ENCODE peak calls at places on chromosomes 2 and 18, in eight cellular contexts. One of them, this sample, is unnamed.

GRCh38 chr2:238994876-238995275 is 147.0 kb downstream of the TWIST2 start:
- DNase-seq in H9: no peak
- DNase-seq in heart left ventricle: no peak
- DNase-seq in activated CD4-positive, alpha-beta T cell treated with anti-CD3 and anti-CD28 coated beads, Interleukin-2, amount 50 U/mL, for 48 hours: no peak
- DNase-seq in activated CD4-positive, alpha-beta memory T cell treated with anti-CD3 and anti-CD28 coated beads for 36 hours: no peak
- DNase-seq in progenitor cell of endocrine pancreas: no peak
- DNase-seq in T follicular helper cell: no peak
- DNase-seq in NCI-H1092 treated with DMSO at 0.1 percent for 48 hours: no peak
- DNase-seq in this sample: no peak

GRCh38 chr2:118300807-118301206 is 212.5 kb downstream of the INSIG2 start:
- DNase-seq in H9: no peak
- DNase-seq in heart left ventricle: no peak
- DNase-seq in activated CD4-positive, alpha-beta T cell treated with anti-CD3 and anti-CD28 coated beads, Interleukin-2, amount 50 U/mL, for 48 hours: no peak
- DNase-seq in activated CD4-positive, alpha-beta memory T cell treated with anti-CD3 and anti-CD28 coated beads for 36 hours: no peak
- DNase-seq in progenitor cell of endocrine pancreas: no peak
- DNase-seq in T follicular helper cell: no peak
- DNase-seq in NCI-H1092 treated with DMSO at 0.1 percent for 48 hours: no peak
- DNase-seq in this sample: no peak

GRCh38 chr2:8482432-8482831 is 199.4 kb upstream of the ID2 start:
- DNase-seq in H9: no peak
- DNase-seq in heart left ventricle: no peak
- DNase-seq in activated CD4-positive, alpha-beta T cell treated with anti-CD3 and anti-CD28 coated beads, Interleukin-2, amount 50 U/mL, for 48 hours: no peak
- DNase-seq in activated CD4-positive, alpha-beta memory T cell treated with anti-CD3 and anti-CD28 coated beads for 36 hours: no peak
- DNase-seq in progenitor cell of endocrine pancreas: no peak
- DNase-seq in T follicular helper cell: no peak
- DNase-seq in NCI-H1092 treated with DMSO at 0.1 percent for 48 hours: no peak
- DNase-seq in this sample: no peak

GRCh38 chr2:70918016-70918415 is 17.7 kb upstream of the ATP6V1B1 start:
- DNase-seq in H9: peak; percentile 17
- DNase-seq in heart left ventricle: no peak
- DNase-seq in activated CD4-positive, alpha-beta T cell treated with anti-CD3 and anti-CD28 coated beads, Interleukin-2, amount 50 U/mL, for 48 hours: no peak
- DNase-seq in activated CD4-positive, alpha-beta memory T cell treated with anti-CD3 and anti-CD28 coated beads for 36 hours: no peak
- DNase-seq in progenitor cell of endocrine pancreas: no peak
- DNase-seq in T follicular helper cell: no peak
- DNase-seq in NCI-H1092 treated with DMSO at 0.1 percent for 48 hours: no peak
- DNase-seq in this sample: no peak

GRCh38 chr2:205708231-205708631 is 25.9 kb downstream of the NRP2 start:
- DNase-seq in H9: no peak
- DNase-seq in heart left ventricle: no peak
- DNase-seq in activated CD4-positive, alpha-beta T cell treated with anti-CD3 and anti-CD28 coated beads, Interleukin-2, amount 50 U/mL, for 48 hours: no peak
- DNase-seq in activated CD4-positive, alpha-beta memory T cell treated with anti-CD3 and anti-CD28 coated beads for 36 hours: no peak
- DNase-seq in progenitor cell of endocrine pancreas: no peak
- DNase-seq in T follicular helper cell: no peak
- DNase-seq in NCI-H1092 treated with DMSO at 0.1 percent for 48 hours: no peak
- DNase-seq in this sample: no peak

GRCh38 chr2:66805136-66805535 is 370.2 kb downstream of the MEIS1 start:
- DNase-seq in H9: no peak
- DNase-seq in heart left ventricle: no peak
- DNase-seq in activated CD4-positive, alpha-beta T cell treated with anti-CD3 and anti-CD28 coated beads, Interleukin-2, amount 50 U/mL, for 48 hours: no peak
- DNase-seq in activated CD4-positive, alpha-beta memory T cell treated with anti-CD3 and anti-CD28 coated beads for 36 hours: no peak
- DNase-seq in progenitor cell of endocrine pancreas: no peak
- DNase-seq in T follicular helper cell: no peak
- DNase-seq in NCI-H1092 treated with DMSO at 0.1 percent for 48 hours: no peak
- DNase-seq in this sample: no peak

GRCh38 chr2:173773076-173773475 is 192.1 kb downstream of the SP3 start:
- DNase-seq in H9: no peak
- DNase-seq in heart left ventricle: no peak
- DNase-seq in activated CD4-positive, alpha-beta T cell treated with anti-CD3 and anti-CD28 coated beads, Interleukin-2, amount 50 U/mL, for 48 hours: no peak
- DNase-seq in activated CD4-positive, alpha-beta memory T cell treated with anti-CD3 and anti-CD28 coated beads for 36 hours: no peak
- DNase-seq in progenitor cell of endocrine pancreas: no peak
- DNase-seq in T follicular helper cell: no peak
- DNase-seq in NCI-H1092 treated with DMSO at 0.1 percent for 48 hours: no peak
- DNase-seq in this sample: no peak

GRCh38 chr2:181643158-181643557 is 13.7 kb downstream of the CERKL start:
- DNase-seq in H9: no peak
- DNase-seq in heart left ventricle: no peak
- DNase-seq in activated CD4-positive, alpha-beta T cell treated with anti-CD3 and anti-CD28 coated beads, Interleukin-2, amount 50 U/mL, for 48 hours: no peak
- DNase-seq in activated CD4-positive, alpha-beta memory T cell treated with anti-CD3 and anti-CD28 coated beads for 36 hours: no peak
- DNase-seq in progenitor cell of endocrine pancreas: no peak
- DNase-seq in T follicular helper cell: no peak
- DNase-seq in NCI-H1092 treated with DMSO at 0.1 percent for 48 hours: no peak
- DNase-seq in this sample: no peak

GRCh38 chr18:56089607-56090258 is 501.7 kb upstream of the TCF4 start:
- DNase-seq in H9: no peak
- DNase-seq in heart left ventricle: no peak
- DNase-seq in activated CD4-positive, alpha-beta T cell treated with anti-CD3 and anti-CD28 coated beads, Interleukin-2, amount 50 U/mL, for 48 hours: no peak
- DNase-seq in activated CD4-positive, alpha-beta memory T cell treated with anti-CD3 and anti-CD28 coated beads for 36 hours: no peak
- DNase-seq in progenitor cell of endocrine pancreas: no peak
- DNase-seq in T follicular helper cell: no peak
- DNase-seq in NCI-H1092 treated with DMSO at 0.1 percent for 48 hours: no peak
- DNase-seq in this sample: no peak

GRCh38 chr2:66815886-66816285 is 381.0 kb downstream of the MEIS1 start:
- DNase-seq in H9: no peak
- DNase-seq in heart left ventricle: no peak
- DNase-seq in activated CD4-positive, alpha-beta T cell treated with anti-CD3 and anti-CD28 coated beads, Interleukin-2, amount 50 U/mL, for 48 hours: no peak
- DNase-seq in activated CD4-positive, alpha-beta memory T cell treated with anti-CD3 and anti-CD28 coated beads for 36 hours: no peak
- DNase-seq in progenitor cell of endocrine pancreas: no peak
- DNase-seq in T follicular helper cell: no peak
- DNase-seq in NCI-H1092 treated with DMSO at 0.1 percent for 48 hours: no peak
- DNase-seq in this sample: no peak

GRCh38 chr2:45287040-45287439 is 277.8 kb upstream of the SIX2 start:
- DNase-seq in H9: no peak
- DNase-seq in heart left ventricle: no peak
- DNase-seq in activated CD4-positive, alpha-beta T cell treated with anti-CD3 and anti-CD28 coated beads, Interleukin-2, amount 50 U/mL, for 48 hours: no peak
- DNase-seq in activated CD4-positive, alpha-beta memory T cell treated with anti-CD3 and anti-CD28 coated beads for 36 hours: no peak
- DNase-seq in progenitor cell of endocrine pancreas: no peak
- DNase-seq in T follicular helper cell: no peak
- DNase-seq in NCI-H1092 treated with DMSO at 0.1 percent for 48 hours: no peak
- DNase-seq in this sample: no peak

GRCh38 chr2:18991177-18992168 is 366.9 kb downstream of the OSR1 start:
- DNase-seq in H9: no peak
- DNase-seq in heart left ventricle: no peak
- DNase-seq in activated CD4-positive, alpha-beta T cell treated with anti-CD3 and anti-CD28 coated beads, Interleukin-2, amount 50 U/mL, for 48 hours: no peak
- DNase-seq in activated CD4-positive, alpha-beta memory T cell treated with anti-CD3 and anti-CD28 coated beads for 36 hours: no peak
- DNase-seq in progenitor cell of endocrine pancreas: no peak
- DNase-seq in T follicular helper cell: no peak
- DNase-seq in NCI-H1092 treated with DMSO at 0.1 percent for 48 hours: peak; percentile 96
- DNase-seq in this sample: no peak

GRCh38 chr18:8503287-8503686 is 106.0 kb upstream of the RAB12 start:
- DNase-seq in H9: no peak
- DNase-seq in heart left ventricle: no peak
- DNase-seq in activated CD4-positive, alpha-beta T cell treated with anti-CD3 and anti-CD28 coated beads, Interleukin-2, amount 50 U/mL, for 48 hours: no peak
- DNase-seq in activated CD4-positive, alpha-beta memory T cell treated with anti-CD3 and anti-CD28 coated beads for 36 hours: no peak
- DNase-seq in progenitor cell of endocrine pancreas: no peak
- DNase-seq in T follicular helper cell: no peak
- DNase-seq in NCI-H1092 treated with DMSO at 0.1 percent for 48 hours: no peak
- DNase-seq in this sample: no peak

GRCh38 chr2:114754907-114755563 is 312.6 kb downstream of the DPP10 start:
- DNase-seq in H9: no peak
- DNase-seq in heart left ventricle: no peak
- DNase-seq in activated CD4-positive, alpha-beta T cell treated with anti-CD3 and anti-CD28 coated beads, Interleukin-2, amount 50 U/mL, for 48 hours: no peak
- DNase-seq in activated CD4-positive, alpha-beta memory T cell treated with anti-CD3 and anti-CD28 coated beads for 36 hours: no peak
- DNase-seq in progenitor cell of endocrine pancreas: no peak
- DNase-seq in T follicular helper cell: no peak
- DNase-seq in NCI-H1092 treated with DMSO at 0.1 percent for 48 hours: peak; percentile 31
- DNase-seq in this sample: no peak

GRCh38 chr2:217807025-217807424 is 195.8 kb downstream of the TNS1 start:
- DNase-seq in H9: no peak
- DNase-seq in heart left ventricle: no peak
- DNase-seq in activated CD4-positive, alpha-beta T cell treated with anti-CD3 and anti-CD28 coated beads, Interleukin-2, amount 50 U/mL, for 48 hours: no peak
- DNase-seq in activated CD4-positive, alpha-beta memory T cell treated with anti-CD3 and anti-CD28 coated beads for 36 hours: no peak
- DNase-seq in progenitor cell of endocrine pancreas: no peak
- DNase-seq in T follicular helper cell: no peak
- DNase-seq in NCI-H1092 treated with DMSO at 0.1 percent for 48 hours: no peak
- DNase-seq in this sample: no peak

GRCh38 chr2:84830095-84830494 is 50.8 kb downstream of the TRABD2A start:
- DNase-seq in H9: peak; percentile 67
- DNase-seq in heart left ventricle: peak; percentile 73
- DNase-seq in activated CD4-positive, alpha-beta T cell treated with anti-CD3 and anti-CD28 coated beads, Interleukin-2, amount 50 U/mL, for 48 hours: no peak
- DNase-seq in activated CD4-positive, alpha-beta memory T cell treated with anti-CD3 and anti-CD28 coated beads for 36 hours: no peak
- DNase-seq in progenitor cell of endocrine pancreas: no peak
- DNase-seq in T follicular helper cell: no peak
- DNase-seq in NCI-H1092 treated with DMSO at 0.1 percent for 48 hours: no peak
- DNase-seq in this sample: no peak

GRCh38 chr2:96875498-96876035 is 5.7 kb upstream of the SEMA4C start:
- DNase-seq in H9: no peak
- DNase-seq in heart left ventricle: no peak
- DNase-seq in activated CD4-positive, alpha-beta T cell treated with anti-CD3 and anti-CD28 coated beads, Interleukin-2, amount 50 U/mL, for 48 hours: no peak
- DNase-seq in activated CD4-positive, alpha-beta memory T cell treated with anti-CD3 and anti-CD28 coated beads for 36 hours: no peak
- DNase-seq in progenitor cell of endocrine pancreas: no peak
- DNase-seq in T follicular helper cell: no peak
- DNase-seq in NCI-H1092 treated with DMSO at 0.1 percent for 48 hours: no peak
- DNase-seq in this sample: no peak

GRCh38 chr18:79404567-79404910 is 8.8 kb downstream of the NFATC1 start:
- DNase-seq in H9: no peak
- DNase-seq in heart left ventricle: peak; percentile 62
- DNase-seq in activated CD4-positive, alpha-beta T cell treated with anti-CD3 and anti-CD28 coated beads, Interleukin-2, amount 50 U/mL, for 48 hours: peak; percentile 47
- DNase-seq in activated CD4-positive, alpha-beta memory T cell treated with anti-CD3 and anti-CD28 coated beads for 36 hours: peak; percentile 70
- DNase-seq in progenitor cell of endocrine pancreas: no peak
- DNase-seq in T follicular helper cell: peak; percentile 56
- DNase-seq in NCI-H1092 treated with DMSO at 0.1 percent for 48 hours: no peak
- DNase-seq in this sample: no peak

GRCh38 chr18:23964282-23965238 is 50.0 kb upstream of the TTC39C start:
- DNase-seq in H9: no peak
- DNase-seq in heart left ventricle: no peak
- DNase-seq in activated CD4-positive, alpha-beta T cell treated with anti-CD3 and anti-CD28 coated beads, Interleukin-2, amount 50 U/mL, for 48 hours: peak; percentile 60
- DNase-seq in activated CD4-positive, alpha-beta memory T cell treated with anti-CD3 and anti-CD28 coated beads for 36 hours: peak; percentile 75
- DNase-seq in progenitor cell of endocrine pancreas: no peak
- DNase-seq in T follicular helper cell: peak; percentile 37
- DNase-seq in NCI-H1092 treated with DMSO at 0.1 percent for 48 hours: no peak
- DNase-seq in this sample: no peak

GRCh38 chr18:6397931-6398566 is 16.7 kb downstream of the L3MBTL4 start:
- DNase-seq in H9: no peak
- DNase-seq in heart left ventricle: no peak
- DNase-seq in activated CD4-positive, alpha-beta T cell treated with anti-CD3 and anti-CD28 coated beads, Interleukin-2, amount 50 U/mL, for 48 hours: no peak
- DNase-seq in activated CD4-positive, alpha-beta memory T cell treated with anti-CD3 and anti-CD28 coated beads for 36 hours: no peak
- DNase-seq in progenitor cell of endocrine pancreas: no peak
- DNase-seq in T follicular helper cell: no peak
- DNase-seq in NCI-H1092 treated with DMSO at 0.1 percent for 48 hours: peak; percentile 39
- DNase-seq in this sample: no peak

GRCh38 chr2:105824446-105824845 is 79.7 kb downstream of the NCK2 start:
- DNase-seq in H9: no peak
- DNase-seq in heart left ventricle: no peak
- DNase-seq in activated CD4-positive, alpha-beta T cell treated with anti-CD3 and anti-CD28 coated beads, Interleukin-2, amount 50 U/mL, for 48 hours: no peak
- DNase-seq in activated CD4-positive, alpha-beta memory T cell treated with anti-CD3 and anti-CD28 coated beads for 36 hours: no peak
- DNase-seq in progenitor cell of endocrine pancreas: no peak
- DNase-seq in T follicular helper cell: no peak
- DNase-seq in NCI-H1092 treated with DMSO at 0.1 percent for 48 hours: no peak
- DNase-seq in this sample: no peak

GRCh38 chr2:113229795-113230194 is 48.9 kb downstream of the PAX8 start:
- DNase-seq in H9: no peak
- DNase-seq in heart left ventricle: no peak
- DNase-seq in activated CD4-positive, alpha-beta T cell treated with anti-CD3 and anti-CD28 coated beads, Interleukin-2, amount 50 U/mL, for 48 hours: no peak
- DNase-seq in activated CD4-positive, alpha-beta memory T cell treated with anti-CD3 and anti-CD28 coated beads for 36 hours: no peak
- DNase-seq in progenitor cell of endocrine pancreas: no peak
- DNase-seq in T follicular helper cell: no peak
- DNase-seq in NCI-H1092 treated with DMSO at 0.1 percent for 48 hours: no peak
- DNase-seq in this sample: no peak

GRCh38 chr2:163259489-163259888 is 420.9 kb upstream of the KCNH7 start:
- DNase-seq in H9: no peak
- DNase-seq in heart left ventricle: no peak
- DNase-seq in activated CD4-positive, alpha-beta T cell treated with anti-CD3 and anti-CD28 coated beads, Interleukin-2, amount 50 U/mL, for 48 hours: no peak
- DNase-seq in activated CD4-positive, alpha-beta memory T cell treated with anti-CD3 and anti-CD28 coated beads for 36 hours: no peak
- DNase-seq in progenitor cell of endocrine pancreas: no peak
- DNase-seq in T follicular helper cell: no peak
- DNase-seq in NCI-H1092 treated with DMSO at 0.1 percent for 48 hours: no peak
- DNase-seq in this sample: no peak

GRCh38 chr18:56903686-56904085 is 243.2 kb upstream of the BOD1L2 start:
- DNase-seq in H9: no peak
- DNase-seq in heart left ventricle: no peak
- DNase-seq in activated CD4-positive, alpha-beta T cell treated with anti-CD3 and anti-CD28 coated beads, Interleukin-2, amount 50 U/mL, for 48 hours: no peak
- DNase-seq in activated CD4-positive, alpha-beta memory T cell treated with anti-CD3 and anti-CD28 coated beads for 36 hours: no peak
- DNase-seq in progenitor cell of endocrine pancreas: no peak
- DNase-seq in T follicular helper cell: no peak
- DNase-seq in NCI-H1092 treated with DMSO at 0.1 percent for 48 hours: no peak
- DNase-seq in this sample: no peak

GRCh38 chr2:239773377-239774141 is 251.6 kb downstream of the NDUFA10 start:
- DNase-seq in H9: no peak
- DNase-seq in heart left ventricle: no peak
- DNase-seq in activated CD4-positive, alpha-beta T cell treated with anti-CD3 and anti-CD28 coated beads, Interleukin-2, amount 50 U/mL, for 48 hours: no peak
- DNase-seq in activated CD4-positive, alpha-beta memory T cell treated with anti-CD3 and anti-CD28 coated beads for 36 hours: no peak
- DNase-seq in progenitor cell of endocrine pancreas: no peak
- DNase-seq in T follicular helper cell: no peak
- DNase-seq in NCI-H1092 treated with DMSO at 0.1 percent for 48 hours: no peak
- DNase-seq in this sample: no peak

GRCh38 chr2:56444339-56444738 is 260.5 kb downstream of the CCDC85A start:
- DNase-seq in H9: no peak
- DNase-seq in heart left ventricle: no peak
- DNase-seq in activated CD4-positive, alpha-beta T cell treated with anti-CD3 and anti-CD28 coated beads, Interleukin-2, amount 50 U/mL, for 48 hours: no peak
- DNase-seq in activated CD4-positive, alpha-beta memory T cell treated with anti-CD3 and anti-CD28 coated beads for 36 hours: no peak
- DNase-seq in progenitor cell of endocrine pancreas: no peak
- DNase-seq in T follicular helper cell: no peak
- DNase-seq in NCI-H1092 treated with DMSO at 0.1 percent for 48 hours: peak; percentile 18
- DNase-seq in this sample: no peak

GRCh38 chr18:76496200-76496890 is 1.3 kb upstream of the ZNF516 start:
- DNase-seq in H9: peak; percentile 76
- DNase-seq in heart left ventricle: peak; percentile 85
- DNase-seq in activated CD4-positive, alpha-beta T cell treated with anti-CD3 and anti-CD28 coated beads, Interleukin-2, amount 50 U/mL, for 48 hours: peak; percentile 32
- DNase-seq in activated CD4-positive, alpha-beta memory T cell treated with anti-CD3 and anti-CD28 coated beads for 36 hours: peak; percentile 41
- DNase-seq in progenitor cell of endocrine pancreas: peak; percentile 51
- DNase-seq in T follicular helper cell: no peak
- DNase-seq in NCI-H1092 treated with DMSO at 0.1 percent for 48 hours: peak; percentile 76
- DNase-seq in this sample: peak; percentile 71

GRCh38 chr2:173998386-173998785 is 33.2 kb upstream of the SP3 start:
- DNase-seq in H9: no peak
- DNase-seq in heart left ventricle: no peak
- DNase-seq in activated CD4-positive, alpha-beta T cell treated with anti-CD3 and anti-CD28 coated beads, Interleukin-2, amount 50 U/mL, for 48 hours: no peak
- DNase-seq in activated CD4-positive, alpha-beta memory T cell treated with anti-CD3 and anti-CD28 coated beads for 36 hours: no peak
- DNase-seq in progenitor cell of endocrine pancreas: no peak
- DNase-seq in T follicular helper cell: no peak
- DNase-seq in NCI-H1092 treated with DMSO at 0.1 percent for 48 hours: no peak
- DNase-seq in this sample: no peak

GRCh38 chr2:32745191-32745590 is 117.3 kb downstream of the TTC27 start:
- DNase-seq in H9: no peak
- DNase-seq in heart left ventricle: no peak
- DNase-seq in activated CD4-positive, alpha-beta T cell treated with anti-CD3 and anti-CD28 coated beads, Interleukin-2, amount 50 U/mL, for 48 hours: no peak
- DNase-seq in activated CD4-positive, alpha-beta memory T cell treated with anti-CD3 and anti-CD28 coated beads for 36 hours: no peak
- DNase-seq in progenitor cell of endocrine pancreas: no peak
- DNase-seq in T follicular helper cell: no peak
- DNase-seq in NCI-H1092 treated with DMSO at 0.1 percent for 48 hours: no peak
- DNase-seq in this sample: no peak

GRCh38 chr18:31041346-31042067 is 1.0 kb downstream of the DSC3 start:
- DNase-seq in H9: peak; percentile 48
- DNase-seq in heart left ventricle: no peak
- DNase-seq in activated CD4-positive, alpha-beta T cell treated with anti-CD3 and anti-CD28 coated beads, Interleukin-2, amount 50 U/mL, for 48 hours: no peak
- DNase-seq in activated CD4-positive, alpha-beta memory T cell treated with anti-CD3 and anti-CD28 coated beads for 36 hours: no peak
- DNase-seq in progenitor cell of endocrine pancreas: peak; percentile 11
- DNase-seq in T follicular helper cell: no peak
- DNase-seq in NCI-H1092 treated with DMSO at 0.1 percent for 48 hours: no peak
- DNase-seq in this sample: peak; percentile 26

GRCh38 chr2:236642584-236643291 is 73.1 kb downstream of the ACKR3 start:
- DNase-seq in H9: peak; percentile 52
- DNase-seq in heart left ventricle: peak; percentile 83
- DNase-seq in activated CD4-positive, alpha-beta T cell treated with anti-CD3 and anti-CD28 coated beads, Interleukin-2, amount 50 U/mL, for 48 hours: no peak
- DNase-seq in activated CD4-positive, alpha-beta memory T cell treated with anti-CD3 and anti-CD28 coated beads for 36 hours: no peak
- DNase-seq in progenitor cell of endocrine pancreas: no peak
- DNase-seq in T follicular helper cell: no peak
- DNase-seq in NCI-H1092 treated with DMSO at 0.1 percent for 48 hours: no peak
- DNase-seq in this sample: peak; percentile 40

GRCh38 chr2:68216454-68217310 is 35.6 kb downstream of the PPP3R1 start:
- DNase-seq in H9: no peak
- DNase-seq in heart left ventricle: no peak
- DNase-seq in activated CD4-positive, alpha-beta T cell treated with anti-CD3 and anti-CD28 coated beads, Interleukin-2, amount 50 U/mL, for 48 hours: no peak
- DNase-seq in activated CD4-positive, alpha-beta memory T cell treated with anti-CD3 and anti-CD28 coated beads for 36 hours: no peak
- DNase-seq in progenitor cell of endocrine pancreas: no peak
- DNase-seq in T follicular helper cell: no peak
- DNase-seq in NCI-H1092 treated with DMSO at 0.1 percent for 48 hours: no peak
- DNase-seq in this sample: no peak

GRCh38 chr2:215758691-215759090 is 254.7 kb downstream of the MREG start:
- DNase-seq in H9: no peak
- DNase-seq in heart left ventricle: no peak
- DNase-seq in activated CD4-positive, alpha-beta T cell treated with anti-CD3 and anti-CD28 coated beads, Interleukin-2, amount 50 U/mL, for 48 hours: no peak
- DNase-seq in activated CD4-positive, alpha-beta memory T cell treated with anti-CD3 and anti-CD28 coated beads for 36 hours: no peak
- DNase-seq in progenitor cell of endocrine pancreas: no peak
- DNase-seq in T follicular helper cell: no peak
- DNase-seq in NCI-H1092 treated with DMSO at 0.1 percent for 48 hours: no peak
- DNase-seq in this sample: no peak

GRCh38 chr18:72543362-72544055 is 633 bp downstream of the CBLN2 start:
- DNase-seq in H9: peak; percentile 30
- DNase-seq in heart left ventricle: peak; percentile 55
- DNase-seq in activated CD4-positive, alpha-beta T cell treated with anti-CD3 and anti-CD28 coated beads, Interleukin-2, amount 50 U/mL, for 48 hours: no peak
- DNase-seq in activated CD4-positive, alpha-beta memory T cell treated with anti-CD3 and anti-CD28 coated beads for 36 hours: no peak
- DNase-seq in progenitor cell of endocrine pancreas: no peak
- DNase-seq in T follicular helper cell: no peak
- DNase-seq in NCI-H1092 treated with DMSO at 0.1 percent for 48 hours: peak; percentile 66
- DNase-seq in this sample: no peak

This sample was measured in mesothelial cell of epicardium.